ENCODE peak calls at places on chromosome 5, in five cellular contexts. E is transverse colon, O is thoracic aorta, U is mesendoderm, W is stomach. Q is an unnamed sample.

GRCh38 chr5:177430146-177430951 is 3.9 kb downstream of the GRK6 start:
- DNase-seq in E (peak; percentile 66), O (no peak), U (no peak), W (no peak), Q (no peak)

GRCh38 chr5:80569086-80569960 is 757 bp downstream of the ANKRD34B start:
- DNase-seq in E (no peak), O (no peak), U (peak; percentile 22), W (no peak), Q (peak; percentile 53)

GRCh38 chr5:9544502-9545300 is 1.2 kb downstream of the SEMA5A start:
- DNase-seq in E (peak; percentile 89), O (peak; percentile 19), U (peak; percentile 94), W (peak; percentile 82), Q (peak; percentile 92)

GRCh38 chr5:142675211-142675599 is 10.7 kb downstream of the FGF1 start:
- DNase-seq in E (no peak), O (no peak), U (no peak), W (no peak), Q (no peak)

GRCh38 chr5:119270121-119270565 is 85.7 kb upstream of the TNFAIP8 start:
- DNase-seq in E (no peak), O (no peak), U (no peak), W (no peak), Q (no peak)

GRCh38 chr5:21236104-21236503 is 1248.1 kb upstream of the CDH18 start:
- DNase-seq in E (no peak), O (no peak), U (no peak), W (no peak), Q (no peak)

GRCh38 chr5:141488591-141489478 is at the start of gene PCDHGC5:
- DNase-seq in E (no peak), O (no peak), U (peak; percentile 73), W (no peak), Q (no peak)

GRCh38 chr5:72470817-72471216 is 36.4 kb downstream of the ZNF366 start:
- DNase-seq in E (no peak), O (no peak), U (no peak), W (no peak), Q (no peak)

GRCh38 chr5:59038169-59039002 is 455.5 kb downstream of the RAB3C start:
- DNase-seq in E (no peak), O (no peak), U (peak; percentile 52), W (no peak), Q (peak; percentile 54)

GRCh38 chr5:157801-158200 is 33.5 kb upstream of the LRRC14B start:
- DNase-seq in E (no peak), O (no peak), U (no peak), W (no peak), Q (peak; percentile 24)

GRCh38 chr5:83408719-83409118 is 62.8 kb upstream of the VCAN start:
- DNase-seq in E (no peak), O (no peak), U (no peak), W (no peak), Q (no peak)

GRCh38 chr5:173828952-173829351 is 59.2 kb upstream of the CPEB4 start:
- DNase-seq in E (no peak), O (no peak), U (no peak), W (no peak), Q (no peak)

GRCh38 chr5:43456556-43456955 is 27.1 kb downstream of the TMEM267 start:
- DNase-seq in E (no peak), O (no peak), U (no peak), W (no peak), Q (no peak)

GRCh38 chr5:89878140-89878570 is 531.4 kb downstream of the CETN3 start:
- DNase-seq in E (no peak), O (no peak), U (peak; percentile 73), W (no peak), Q (no peak)

GRCh38 chr5:65144136-65144871 is 337.4 kb downstream of the ADAMTS6 start:
- DNase-seq in E (no peak), O (no peak), U (no peak), W (no peak), Q (no peak)

GRCh38 chr5:142426676-142427364 is 102.0 kb upstream of the SPRY4 start:
- DNase-seq in E (no peak), O (no peak), U (no peak), W (no peak), Q (no peak)

GRCh38 chr5:67358186-67358585 is 161.6 kb upstream of the CD180 start:
- DNase-seq in E (no peak), O (no peak), U (no peak), W (no peak), Q (no peak)

GRCh38 chr5:85293139-85293785 is 908.6 kb upstream of the EDIL3 start:
- DNase-seq in E (no peak), O (no peak), U (no peak), W (no peak), Q (no peak)

GRCh38 chr5:78232163-78232562 is 62.3 kb downstream of the AP3B1 start:
- DNase-seq in E (no peak), O (no peak), U (no peak), W (no peak), Q (no peak)

GRCh38 chr5:90888511-90889324 is 330.1 kb downstream of the ADGRV1 start:
- DNase-seq in E (no peak), O (no peak), U (no peak), W (no peak), Q (no peak)

GRCh38 chr5:25448646-25449045 is 803.9 kb upstream of the CDH10 start:
- DNase-seq in E (no peak), O (no peak), U (peak; percentile 73), W (no peak), Q (peak; percentile 54)

GRCh38 chr5:110658006-110658405 is 68.5 kb downstream of the TMEM232 start:
- DNase-seq in E (no peak), O (no peak), U (no peak), W (no peak), Q (no peak)

GRCh38 chr5:168328804-168329203 is 37.4 kb downstream of the WWC1 start:
- DNase-seq in E (peak; percentile 66), O (no peak), U (peak; percentile 98), W (peak; percentile 53), Q (peak; percentile 84)

GRCh38 chr5:179623001-179623905 is at the start of gene HNRNPH1:
- DNase-seq in E (peak; percentile 99), O (peak; percentile 92), U (peak; percentile 98), W (peak; percentile 99), Q (peak; percentile 95)
- H3K4me1 ChIP-seq in E (peaks cover 47% of the 10 kb centered on the region), O (peaks cover 46% of the 10 kb centered on the region), U (peaks cover 8% of the 10 kb centered on the region), W (peaks cover 53% of the 10 kb centered on the region), Q (peaks cover 7% of the 10 kb centered on the region)

DNA sequence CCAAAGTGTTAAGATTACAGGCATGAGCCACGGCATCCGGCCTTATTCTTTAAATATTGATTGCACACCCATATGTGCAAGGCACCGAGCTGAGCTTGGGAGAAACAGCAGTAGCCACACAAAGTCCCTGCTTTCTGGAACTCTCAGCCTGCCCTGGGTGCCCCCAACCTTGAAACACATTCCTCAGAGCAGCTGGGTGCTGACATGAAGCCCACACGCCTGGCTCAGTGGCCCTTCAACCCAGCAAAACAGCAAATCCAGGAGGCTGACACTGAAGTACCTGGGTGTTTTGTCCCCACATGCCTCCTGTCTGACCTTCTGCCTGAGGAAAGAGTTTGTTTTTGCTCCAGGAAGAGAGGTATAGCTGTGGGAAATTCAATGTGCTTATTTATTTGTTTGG is 13.5 kb upstream of the TCOF1 start:
- DNase-seq in E (no peak), O (no peak), U (no peak), W (no peak), Q (no peak)
- H3K4me1 ChIP-seq in E (no peaks in the 10 kb centered on the region), O (no peaks in the 10 kb centered on the region), U (no peaks in the 10 kb centered on the region), W (no peaks in the 10 kb centered on the region), Q (no peaks in the 10 kb centered on the region)

DNA sequence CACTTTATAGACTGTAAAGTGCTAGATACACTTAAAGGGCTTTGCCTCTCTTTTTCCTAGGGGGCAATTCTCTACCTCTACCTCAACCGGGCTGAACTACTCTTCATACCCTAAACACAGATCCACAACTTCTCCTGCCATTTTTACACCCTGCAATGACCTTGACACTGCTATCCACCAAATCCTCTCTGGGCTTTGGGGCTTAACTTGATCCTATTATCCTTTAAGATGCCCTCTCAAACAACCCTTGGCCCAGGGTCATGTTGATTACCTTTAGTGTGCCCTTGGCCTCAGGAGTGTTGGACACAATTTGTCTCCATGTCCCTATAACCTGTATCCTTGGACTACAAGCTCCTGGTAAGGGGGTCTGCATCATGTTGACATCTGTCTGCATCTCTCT is 19.5 kb downstream of the ANXA6 start:
- DNase-seq in E (no peak), O (no peak), U (no peak), W (no peak), Q (no peak)
- H3K4me1 ChIP-seq in E (peaks cover 23% of the 10 kb centered on the region), O (peaks cover 25% of the 10 kb centered on the region), U (no peaks in the 10 kb centered on the region), W (peaks cover 27% of the 10 kb centered on the region), Q (peaks cover 5% of the 10 kb centered on the region)

GRCh38 chr5:159906957-159907356 is 9.3 kb upstream of the ADRA1B start:
- DNase-seq in E (peak; percentile 67), O (no peak), U (no peak), W (peak; percentile 64), Q (no peak)
- H3K4me1 ChIP-seq in E (peaks cover 1% of the 10 kb centered on the region), O (peaks cover 44% of the 10 kb centered on the region), U (peaks cover 8% of the 10 kb centered on the region), W (peaks cover 2% of the 10 kb centered on the region), Q (no peaks in the 10 kb centered on the region)

GRCh38 chr5:138025285-138025684 is 7.6 kb downstream of the FAM13B start:
- DNase-seq in E (no peak), O (no peak), U (no peak), W (no peak), Q (no peak)
- H3K4me1 ChIP-seq in E (peaks cover 9% of the 10 kb centered on the region), O (peaks cover 72% of the 10 kb centered on the region), U (no peaks in the 10 kb centered on the region), W (peaks cover 92% of the 10 kb centered on the region), Q (peaks cover 2% of the 10 kb centered on the region)

GRCh38 chr5:150146862-150147579 is 8.6 kb downstream of the PDGFRB start:
- DNase-seq in E (no peak), O (no peak), U (no peak), W (no peak), Q (no peak)
- H3K4me1 ChIP-seq in E (peaks cover 17% of the 10 kb centered on the region), O (peaks cover 99% of the 10 kb centered on the region), U (peaks cover 12% of the 10 kb centered on the region), W (peaks cover 50% of the 10 kb centered on the region), Q (peaks cover 5% of the 10 kb centered on the region)

DNA sequence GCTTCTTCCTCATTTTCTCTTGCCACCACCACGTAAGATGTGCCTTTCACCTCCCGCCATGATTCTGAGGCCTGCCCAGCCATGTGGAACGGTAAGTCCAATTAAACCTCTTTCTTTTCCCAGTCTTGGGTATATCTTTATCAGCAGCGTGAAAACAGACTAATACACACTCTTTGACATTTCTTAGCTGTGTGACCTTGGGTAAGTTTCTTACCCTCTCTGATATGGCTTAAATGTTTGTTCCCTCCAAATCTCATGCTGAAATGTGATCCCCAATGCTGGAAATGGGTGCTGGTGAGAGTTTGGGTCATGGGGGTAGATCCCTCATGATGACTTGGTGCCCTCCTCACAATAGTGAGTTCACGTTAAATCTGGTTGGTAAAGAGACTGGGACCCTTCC is 188.8 kb upstream of the IRX4 start:
- DNase-seq in E (no peak), O (no peak), U (no peak), W (no peak), Q (no peak)
- H3K4me1 ChIP-seq in E (no peaks in the 10 kb centered on the region), O (no peaks in the 10 kb centered on the region), U (no peaks in the 10 kb centered on the region), W (no peaks in the 10 kb centered on the region), Q (no peaks in the 10 kb centered on the region)

DNA sequence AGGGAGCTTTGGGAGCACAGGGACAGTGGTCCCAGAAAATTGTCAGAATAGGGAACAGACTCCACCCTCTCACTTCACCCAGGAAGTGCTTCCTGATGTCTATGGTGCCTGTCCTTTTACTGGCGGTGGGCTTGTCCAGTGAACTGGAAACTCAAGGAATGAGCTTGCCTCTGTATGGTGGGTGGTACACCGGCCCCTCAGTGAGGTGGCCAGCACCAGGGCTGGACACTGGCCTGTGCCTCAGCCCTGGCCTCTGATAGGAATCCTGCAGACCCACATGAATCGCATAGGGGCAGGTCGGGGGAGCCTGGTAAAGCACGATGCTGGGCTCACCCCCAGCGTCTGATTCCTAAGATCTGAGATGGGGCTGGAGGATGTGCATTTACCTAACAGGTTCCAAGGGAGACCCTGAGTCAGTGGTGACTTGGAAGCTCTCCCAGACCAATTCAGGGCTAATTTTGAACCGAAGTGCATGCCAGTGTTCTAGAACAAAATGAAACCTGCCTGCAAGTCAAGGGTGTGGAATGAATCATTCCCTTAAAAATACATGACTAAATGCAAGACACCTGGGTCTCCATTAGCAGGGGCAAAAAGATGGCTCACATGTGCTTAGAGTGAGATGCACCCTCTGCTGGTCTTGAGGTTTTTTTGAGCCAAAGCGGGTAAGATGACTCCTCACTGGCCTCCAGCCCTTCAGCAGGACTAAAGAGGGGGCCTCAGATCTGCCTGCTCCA is 178.3 kb downstream of the HSPA4 start:
- DNase-seq in E (no peak), O (no peak), U (no peak), W (no peak), Q (no peak)
- H3K4me1 ChIP-seq in E (peaks cover 17% of the 10 kb centered on the region), O (no peaks in the 10 kb centered on the region), U (no peaks in the 10 kb centered on the region), W (peaks cover 7% of the 10 kb centered on the region), Q (no peaks in the 10 kb centered on the region)